ENCODE peak calls at places on chromosomes 11 and 22, in four cellular contexts. C, T, Q and W are unnamed samples.

GRCh38 chr11:65505434-65506315 is 6.8 kb downstream of the MALAT1 start:
- DNase-seq in C (no peak), Q (peak; percentile 52), T (no peak), W (no peak)

GRCh38 chr11:32487270-32487669 is 51.9 kb upstream of the WT1 start:
- DNase-seq in C (no peak), T (peak; percentile 25), Q (no peak), W (no peak)

GRCh38 chr22:38243007-38243775 is 29.6 kb downstream of the TMEM184B start:
- DNase-seq in Q (peak; percentile 78), C (no peak), T (no peak), W (peak; percentile 46)

GRCh38 chr11:86360775-86361395 is 13.8 kb upstream of the CCDC81 start:
- DNase-seq in T (no peak), Q (peak; percentile 73), C (peak; percentile 29), W (no peak)

GRCh38 chr11:57597971-57598830 is 716 bp downstream of the SERPING1 start:
- DNase-seq in Q (peak; percentile 24), T (peak; percentile 85), C (no peak), W (peak; percentile 91)

GRCh38 chr22:20244744-20245576 is 23.2 kb downstream of the RTN4R start:
- DNase-seq in C (no peak), T (no peak), Q (no peak), W (peak; percentile 49)

GRCh38 chr11:48307760-48308386 is 1.9 kb downstream of the OR4S1 start:
- DNase-seq in T (peak; percentile 49), Q (peak; percentile 48), C (no peak), W (peak; percentile 54)

GRCh38 chr11:128726464-128727139 is 32.7 kb downstream of the FLI1 start:
- DNase-seq in Q (no peak), T (no peak), C (no peak), W (no peak)

GRCh38 chr22:23753371-23753770 is 854 bp downstream of the VPREB3 start:
- DNase-seq in C (no peak), Q (no peak), T (no peak), W (no peak)

GRCh38 chr11:33492569-33492968 is 208.1 kb downstream of the C11orf91 start:
- DNase-seq in T (no peak), Q (no peak), C (no peak), W (no peak)

GRCh38 chr11:118622376-118623290 is 15.2 kb downstream of the PHLDB1 start:
- DNase-seq in T (no peak), C (peak; percentile 40), Q (peak; percentile 69), W (peak; percentile 32)

GRCh38 chr11:110979696-110980095 is 265.8 kb upstream of the POU2AF2 start:
- DNase-seq in T (no peak), C (no peak), Q (peak; percentile 45), W (no peak)

GRCh38 chr11:19742595-19743292 is 30.1 kb downstream of the NAV2 start:
- DNase-seq in C (no peak), T (peak; percentile 82), Q (peak; percentile 79), W (peak; percentile 81)

GRCh38 chr22:27952091-27952490 is 33.0 kb upstream of the PITPNB start:
- DNase-seq in C (no peak), T (no peak), Q (peak; percentile 81), W (no peak)

GRCh38 chr11:5288912-5289525 is 12.7 kb downstream of the OR51B4 start:
- DNase-seq in Q (peak; percentile 44), T (no peak), C (no peak), W (no peak)

GRCh38 chr11:5293028-5293427 is 8.7 kb downstream of the OR51B4 start:
- DNase-seq in Q (peak; percentile 28), C (no peak), T (no peak), W (no peak)

GRCh38 chr11:5288108-5288911 is 13.4 kb downstream of the OR51B4 start:
- DNase-seq in T (no peak), C (no peak), Q (peak; percentile 80), W (no peak)

GRCh38 chr11:5289696-5290095 is 12.1 kb downstream of the OR51B4 start:
- DNase-seq in T (no peak), Q (peak; percentile 62), C (no peak), W (no peak)

GRCh38 chr11:5291207-5291838 is 10.4 kb downstream of the OR51B4 start:
- DNase-seq in T (no peak), Q (peak; percentile 68), C (no peak), W (no peak)
- TF ChIP-seq CTCF in T (peak; percentile 43), Q (peak; percentile 63), C (peak; percentile 45), W (peak; percentile 56)

GRCh38 chr22:42073568-42074152 is 388 bp upstream of the PHETA2 start:
- DNase-seq in Q (no peak), C (no peak), T (no peak), W (no peak)

GRCh38 chr22:42072606-42073330 is 1.3 kb upstream of the PHETA2 start:
- DNase-seq in C (no peak), T (no peak), Q (no peak), W (no peak)

GRCh38 chr22:42075277-42075676 is 1.2 kb downstream of the PHETA2 start:
- DNase-seq in Q (no peak), T (no peak), C (no peak), W (no peak)

GRCh38 chr22:42074846-42075245 is 798 bp downstream of the PHETA2 start:
- DNase-seq in C (no peak), T (no peak), Q (no peak), W (no peak)

DNA sequence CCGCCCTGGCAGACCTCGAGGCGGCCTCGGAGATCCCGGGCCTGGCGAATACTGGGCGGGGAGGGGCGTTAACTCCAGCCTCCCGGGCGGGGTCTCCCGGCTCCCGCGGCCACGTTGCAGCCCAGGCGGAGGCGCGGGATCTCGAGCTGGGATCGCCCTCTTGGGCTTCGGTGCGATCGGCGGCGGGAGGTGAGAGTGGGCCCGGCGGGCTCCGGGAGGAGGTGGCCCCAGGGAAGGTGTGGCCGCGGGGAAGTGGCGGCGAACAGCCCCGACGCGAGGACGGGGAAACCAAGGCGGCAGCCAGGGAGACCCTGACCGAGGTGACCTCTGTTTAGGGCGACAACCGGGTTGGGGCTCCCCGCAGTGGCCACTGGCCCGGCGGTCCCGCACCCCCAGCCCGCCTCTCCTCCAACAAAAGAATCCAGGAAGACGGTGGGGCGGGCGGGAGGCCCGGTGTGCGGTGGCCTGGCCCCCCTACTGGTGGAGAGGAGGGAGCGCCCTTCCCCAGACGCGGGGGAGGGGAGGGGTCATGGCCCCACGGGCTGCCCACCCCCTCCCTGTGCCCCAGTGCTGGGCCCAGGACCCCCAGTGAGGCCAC is at the start of gene PHETA2:
- DNase-seq in C (no peak), Q (peak; percentile 25), T (peak; percentile 60), W (no peak)
- TF ChIP-seq CTCF in C (peak; percentile 68), Q (peak; percentile 44), T (peak; percentile 25), W (no peak)

GRCh38 chr22:18078329-18079041 is 695 bp downstream of the PEX26 start:
- DNase-seq in Q (peak; percentile 19), T (peak; percentile 51), C (no peak), W (peak; percentile 33)
- TF ChIP-seq CTCF in Q (peak; percentile 10), T (no peak), C (no peak), W (no peak)

DNA sequence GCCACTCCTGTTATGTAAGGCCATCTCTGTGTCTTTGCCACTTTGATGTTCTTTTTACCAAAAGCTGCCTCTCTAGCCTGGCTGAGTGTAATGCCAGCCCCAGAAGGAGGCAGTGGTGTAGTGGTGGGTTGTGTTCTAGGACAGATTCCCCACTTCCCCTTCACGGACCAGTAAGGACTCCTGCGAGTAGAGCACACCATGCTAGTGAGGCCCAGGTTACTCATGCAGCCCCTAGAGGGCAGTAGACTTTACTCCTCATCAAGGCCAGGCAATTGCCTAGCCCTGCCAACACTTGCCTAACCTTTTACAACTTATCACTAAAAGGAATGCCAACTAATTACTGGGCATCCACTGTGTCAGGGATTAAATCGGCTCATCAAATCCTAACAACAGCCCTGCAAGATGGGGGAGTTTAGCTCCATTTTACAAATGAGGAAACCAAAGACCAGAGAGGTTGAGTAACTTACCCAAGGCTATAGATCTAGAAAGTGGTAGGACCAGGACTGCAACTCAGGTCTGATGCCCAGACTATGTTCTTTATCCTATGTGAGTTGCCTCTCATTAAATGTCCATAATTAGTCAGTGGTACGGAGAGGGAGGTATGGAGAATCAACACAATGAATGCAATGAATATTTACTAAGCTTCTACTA is 75.3 kb downstream of the APIP start:
- DNase-seq in T (no peak), Q (peak; percentile 13), C (no peak), W (no peak)
- TF ChIP-seq CTCF in T (peak; percentile 39), Q (peak; percentile 27), C (peak; percentile 42), W (peak; percentile 21)

GRCh38 chr11:113904379-113905101 is at the start of gene HTR3B:
- DNase-seq in C (no peak), Q (no peak), T (no peak), W (no peak)

GRCh38 chr11:113906515-113906914 is 1.9 kb downstream of the HTR3B start:
- DNase-seq in C (no peak), Q (no peak), T (no peak), W (no peak)

GRCh38 chr11:113907155-113907554 is 2.6 kb downstream of the HTR3B start:
- DNase-seq in C (no peak), Q (no peak), T (no peak), W (no peak)

GRCh38 chr11:113907681-113908080 is 3.1 kb downstream of the HTR3B start:
- DNase-seq in C (no peak), Q (no peak), T (no peak), W (no peak)

GRCh38 chr11:113906038-113906437 is 1.4 kb downstream of the HTR3B start:
- DNase-seq in Q (peak; percentile 51), T (peak; percentile 35), C (no peak), W (peak; percentile 28)
- TF ChIP-seq CTCF in Q (peak; percentile 30), T (peak; percentile 23), C (no peak), W (no peak)

DNA sequence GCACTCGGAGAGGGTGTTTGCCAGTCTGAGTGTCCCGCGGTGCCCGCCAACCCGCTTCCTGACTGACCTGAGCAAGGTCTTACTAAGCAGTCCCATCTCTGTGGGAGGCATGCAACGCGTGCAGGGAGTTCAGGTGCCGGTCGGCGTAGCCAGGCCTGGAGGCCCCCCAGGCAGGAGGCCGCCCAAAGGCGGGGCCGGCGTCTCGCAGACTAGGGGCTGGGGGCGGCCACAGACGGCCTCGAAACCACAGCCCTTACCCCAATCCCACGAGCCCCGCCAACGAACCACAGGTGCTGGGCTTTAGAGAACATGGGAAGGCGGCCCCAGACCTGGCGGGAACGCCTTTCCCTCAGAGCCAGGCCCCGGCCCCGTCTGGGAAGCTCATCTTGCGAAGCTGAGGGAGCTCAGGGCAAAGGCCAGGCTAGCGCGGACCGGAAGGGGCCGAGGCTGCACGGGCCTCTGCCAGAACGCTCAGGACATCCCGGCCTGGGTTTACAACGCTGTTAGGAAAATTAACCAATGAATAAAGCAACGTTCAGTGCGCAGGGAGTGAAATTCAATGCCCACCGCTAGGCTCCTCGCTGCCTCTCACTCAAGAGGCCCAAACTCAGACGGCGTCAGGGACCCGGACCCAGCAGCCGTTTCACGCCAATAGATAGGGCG is 2.1 kb upstream of the MTFP1 start:
- DNase-seq in T (peak; percentile 31), Q (no peak), C (no peak), W (no peak)
- TF ChIP-seq CTCF in T (no peak), Q (no peak), C (no peak), W (no peak)